ENCODE peak calls at places on chromosomes 3 and 15, in seven cellular contexts. One of them, this sample, is unnamed.
A peak's percentile ranks its signal among the peaks of the same experiment; 100 is the strongest.

GRCh38 chr3:158672293-158673176 is at the start of gene LXN:
- DNase-seq in type B pancreatic cell: peak; percentile 84
- DNase-seq in fibroblast of lung: peak; percentile 86
- DNase-seq in neural crest cell: peak; percentile 61
- DNase-seq in AG08396: peak; percentile 90
- DNase-seq in globus pallidus: peak; percentile 45
- DNase-seq in AML-193: no peak
- DNase-seq in this sample: no peak

GRCh38 chr3:90145094-90145810 is 1037.8 kb downstream of the EPHA3 start:
- DNase-seq in neural crest cell: no peak
- DNase-seq in AG08396: no peak
- DNase-seq in AML-193: no peak
- DNase-seq in globus pallidus: no peak
- DNase-seq in type B pancreatic cell: no peak
- DNase-seq in fibroblast of lung: no peak
- DNase-seq in this sample: no peak

GRCh38 chr3:48275292-48276027 is 34.6 kb downstream of the ZNF589 start:
- DNase-seq in type B pancreatic cell: no peak
- DNase-seq in neural crest cell: no peak
- DNase-seq in fibroblast of lung: no peak
- DNase-seq in AG08396: no peak
- DNase-seq in AML-193: no peak
- DNase-seq in globus pallidus: no peak
- DNase-seq in this sample: no peak

GRCh38 chr3:12663311-12663935 is 494 bp downstream of the RAF1 start:
- DNase-seq in neural crest cell: no peak
- DNase-seq in type B pancreatic cell: no peak
- DNase-seq in fibroblast of lung: peak; percentile 44
- DNase-seq in AML-193: no peak
- DNase-seq in globus pallidus: no peak
- DNase-seq in AG08396: peak; percentile 45
- DNase-seq in this sample: peak; percentile 37

GRCh38 chr3:188827593-188827992 is 344.2 kb upstream of the TPRG1 start:
- DNase-seq in fibroblast of lung: no peak
- DNase-seq in type B pancreatic cell: no peak
- DNase-seq in AML-193: no peak
- DNase-seq in neural crest cell: no peak
- DNase-seq in globus pallidus: no peak
- DNase-seq in AG08396: no peak
- DNase-seq in this sample: no peak

GRCh38 chr3:189167027-189167766 is 4.6 kb upstream of the TPRG1 start:
- DNase-seq in AG08396: no peak
- DNase-seq in fibroblast of lung: no peak
- DNase-seq in type B pancreatic cell: no peak
- DNase-seq in globus pallidus: no peak
- DNase-seq in neural crest cell: no peak
- DNase-seq in AML-193: no peak
- DNase-seq in this sample: no peak

GRCh38 chr15:97224191-97224641 is 736.3 kb upstream of the ARRDC4 start:
- DNase-seq in AG08396: no peak
- DNase-seq in AML-193: no peak
- DNase-seq in type B pancreatic cell: no peak
- DNase-seq in globus pallidus: no peak
- DNase-seq in neural crest cell: no peak
- DNase-seq in fibroblast of lung: no peak
- DNase-seq in this sample: no peak

GRCh38 chr15:31326729-31327673 is at the start of gene KLF13:
- DNase-seq in neural crest cell: no peak
- DNase-seq in globus pallidus: peak; percentile 84
- DNase-seq in AG08396: peak; percentile 82
- DNase-seq in AML-193: peak; percentile 50
- DNase-seq in fibroblast of lung: peak; percentile 60
- DNase-seq in type B pancreatic cell: no peak
- DNase-seq in this sample: no peak

GRCh38 chr3:171984883-171985282 is 54.5 kb upstream of the FNDC3B start:
- DNase-seq in AML-193: peak; percentile 99
- DNase-seq in fibroblast of lung: no peak
- DNase-seq in AG08396: no peak
- DNase-seq in type B pancreatic cell: no peak
- DNase-seq in neural crest cell: no peak
- DNase-seq in globus pallidus: peak; percentile 51
- DNase-seq in this sample: peak; percentile 86